ENCODE peak calls at places on chromosome 21, in seven cellular contexts. K is IMR-90, V is neuronal stem cell, E is H1, T is mesenchymal stem cell, F is H9, R is trophoblast cell. I is an unnamed sample.

GRCh38 chr21:25573409-25574206 is 33.7 kb downstream of the MRPL39 start:
- DNase-seq in K (peak; percentile 99), V (no peak), E (no peak), T (peak; percentile 93), F (no peak), R (peak; percentile 74), I (peak; percentile 26)

GRCh38 chr21:29095203-29095602 is 21.8 kb upstream of the CCT8 start:
- DNase-seq in K (no peak), V (no peak), E (no peak), T (no peak), F (no peak), R (no peak), I (no peak)

GRCh38 chr21:43338951-43339350 is 88.0 kb downstream of the SIK1 start:
- DNase-seq in K (no peak), V (no peak), E (no peak), T (no peak), F (no peak), R (no peak), I (no peak)

GRCh38 chr21:43654806-43655489 is 4.3 kb downstream of the HSF2BP start:
- DNase-seq in K (peak; percentile 70), V (no peak), E (no peak), T (no peak), F (no peak), R (no peak), I (no peak)

GRCh38 chr21:37079211-37079824 is 6.3 kb downstream of the TTC3 start:
- DNase-seq in K (no peak), V (no peak), E (no peak), T (no peak), F (no peak), R (no peak), I (no peak)

GRCh38 chr21:40606341-40606740 is 240.6 kb downstream of the DSCAM start:
- DNase-seq in K (no peak), V (no peak), E (no peak), T (no peak), F (no peak), R (no peak), I (no peak)

GRCh38 chr21:26776320-26777021 is 68.7 kb downstream of the ADAMTS1 start:
- DNase-seq in K (peak; percentile 68), V (no peak), E (no peak), T (peak; percentile 52), F (no peak), R (peak; percentile 76), I (no peak)

GRCh38 chr21:38434913-38435533 is 63.3 kb downstream of the ERG start:
- DNase-seq in K (peak; percentile 34), V (no peak), E (no peak), T (peak; percentile 57), F (no peak), R (no peak), I (no peak)

GRCh38 chr21:46665566-46665965 is 30.1 kb downstream of the PRMT2 start:
- DNase-seq in K (no peak), V (no peak), E (no peak), T (no peak), F (no peak), R (no peak), I (no peak)

GRCh38 chr21:25881524-25882376 is 147.0 kb downstream of the GABPA start:
- DNase-seq in K (peak; percentile 61), V (peak; percentile 45), E (no peak), T (peak; percentile 66), F (peak; percentile 47), R (peak; percentile 50), I (peak; percentile 69)

GRCh38 chr21:46550511-46550941 is 54.4 kb downstream of the S100B start:
- DNase-seq in K (no peak), V (no peak), E (no peak), T (no peak), F (no peak), R (no peak), I (no peak)

GRCh38 chr21:36913247-36914169 is 53.0 kb downstream of the HLCS start:
- DNase-seq in K (peak; percentile 25), V (no peak), E (no peak), T (no peak), F (no peak), R (no peak), I (no peak)

GRCh38 chr21:26842976-26843911 is 2.0 kb downstream of the ADAMTS1 start:
- DNase-seq in K (peak; percentile 96), V (peak; percentile 68), E (no peak), T (peak; percentile 96), F (peak; percentile 86), R (peak; percentile 79), I (peak; percentile 92)

GRCh38 chr21:40335689-40336088 is 468.5 kb downstream of the PCP4 start:
- DNase-seq in K (no peak), V (no peak), E (no peak), T (no peak), F (no peak), R (no peak), I (no peak)

GRCh38 chr21:29196021-29196663 is 65.7 kb downstream of the MAP3K7CL start:
- DNase-seq in K (peak; percentile 97), V (no peak), E (peak; percentile 5), T (peak; percentile 98), F (no peak), R (peak; percentile 86), I (peak; percentile 72)

GRCh38 chr21:46183910-46184624 is at the start of gene SPATC1L:
- DNase-seq in K (peak; percentile 83), V (peak; percentile 71), E (peak; percentile 38), T (peak; percentile 86), F (peak; percentile 63), R (no peak), I (peak; percentile 92)

GRCh38 chr21:23853796-23854379 is 1753.4 kb downstream of the MRPL39 start:
- DNase-seq in K (peak; percentile 31), V (peak; percentile 6), E (no peak), T (no peak), F (no peak), R (no peak), I (peak; percentile 40)

GRCh38 chr21:22020221-22020620 is 1022.0 kb downstream of the NCAM2 start:
- DNase-seq in K (no peak), V (no peak), E (no peak), T (no peak), F (no peak), R (no peak), I (peak; percentile 0)

GRCh38 chr21:27700974-27701614 is 734.2 kb upstream of the ADAMTS5 start:
- DNase-seq in K (peak; percentile 88), V (peak; percentile 69), E (peak; percentile 49), T (peak; percentile 81), F (peak; percentile 71), R (peak; percentile 68), I (peak; percentile 83)

GRCh38 chr21:37582613-37583012 is 216.0 kb downstream of the DYRK1A start:
- DNase-seq in K (peak; percentile 77), V (no peak), E (no peak), T (peak; percentile 75), F (no peak), R (peak; percentile 16), I (peak; percentile 72)

GRCh38 chr21:24994717-24995116 is 612.6 kb downstream of the MRPL39 start:
- DNase-seq in K (no peak), V (no peak), E (no peak), T (no peak), F (no peak), R (no peak), I (no peak)

GRCh38 chr21:24007592-24007991 is 1599.7 kb downstream of the MRPL39 start:
- DNase-seq in K (no peak), V (no peak), E (no peak), T (no peak), F (no peak), R (no peak), I (no peak)

GRCh38 chr21:34886554-34887385 is 162.3 kb downstream of the RUNX1 start:
- DNase-seq in K (no peak), V (no peak), E (no peak), T (peak; percentile 51), F (peak; percentile 47), R (no peak), I (peak; percentile 60)
- H3K4ac ChIP-seq in K (peak overlapping the region; percentile 99), V (no peak overlapping the region), E (no peak overlapping the region), T (peak overlapping the region; percentile 45), F (no peak overlapping the region), R (peak overlapping the region; percentile 100), I (no peak overlapping the region)

GRCh38 chr21:15183712-15184353 is 119.0 kb upstream of the NRIP1 start:
- DNase-seq in K (no peak), V (no peak), E (no peak), T (no peak), F (no peak), R (no peak), I (no peak)

DNA sequence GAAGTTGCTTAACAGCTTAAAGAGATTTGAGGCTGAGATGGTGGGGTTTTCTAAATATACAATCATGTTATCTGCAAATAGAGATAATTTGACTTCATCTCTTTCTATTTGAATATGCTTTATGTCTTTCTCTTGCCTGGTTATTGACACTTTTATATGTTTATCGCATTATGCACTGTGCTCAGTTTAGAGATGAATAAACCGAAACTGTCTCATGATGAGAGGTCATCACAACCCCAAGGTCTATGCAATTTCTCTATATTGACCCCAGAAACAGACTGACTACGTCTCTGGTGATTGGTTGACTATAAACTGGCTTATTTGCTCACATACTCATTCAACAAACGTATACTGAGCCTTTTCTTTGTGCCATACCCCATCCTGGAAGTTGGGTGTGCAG is 117.9 kb upstream of the NRIP1 start:
- DNase-seq in K (no peak), V (no peak), E (no peak), T (no peak), F (no peak), R (no peak), I (no peak)
- H3K4ac ChIP-seq in K (no peak overlapping the region), V (no peak overlapping the region), E (no peak overlapping the region), T (no peak overlapping the region), F (no peak overlapping the region), R (no peak overlapping the region), I (no peak overlapping the region)

DNA sequence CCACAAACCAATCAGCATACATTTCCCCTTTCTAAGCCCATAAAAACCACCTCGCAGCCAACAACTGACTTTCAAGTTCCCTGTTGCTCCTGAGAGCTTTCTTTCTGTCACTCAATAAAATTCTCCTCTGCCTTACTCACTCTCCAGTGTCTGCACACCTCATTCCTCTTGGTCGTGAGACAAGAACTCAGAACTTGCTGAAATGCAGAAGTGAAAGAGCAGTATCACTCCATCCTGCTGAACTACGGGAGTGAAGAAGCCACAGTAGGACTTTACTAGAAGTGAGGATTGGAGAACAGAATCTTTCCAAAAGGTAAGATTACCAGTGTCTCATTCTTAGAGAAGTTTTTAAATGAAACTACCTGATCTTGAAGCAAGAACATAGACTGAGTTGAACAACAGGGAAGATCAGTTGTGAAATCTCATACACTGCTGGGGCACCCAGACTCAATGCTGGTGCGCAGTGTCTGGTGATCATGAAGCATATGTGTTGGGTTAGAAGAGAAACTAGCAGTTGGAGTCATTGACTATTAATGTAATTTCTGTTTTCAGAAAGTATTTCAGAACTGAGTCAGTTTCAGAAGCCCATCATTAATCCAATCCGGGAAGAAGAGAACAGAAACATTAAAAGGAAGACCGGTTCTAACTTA is 726.9 kb upstream of the TMPRSS15 start:
- DNase-seq in K (no peak), V (no peak), E (no peak), T (no peak), F (no peak), R (no peak), I (peak; percentile 3)
- H3K4ac ChIP-seq in K (no peak overlapping the region), V (no peak overlapping the region), E (no peak overlapping the region), T (no peak overlapping the region), F (no peak overlapping the region), R (no peak overlapping the region), I (no peak overlapping the region)

DNA sequence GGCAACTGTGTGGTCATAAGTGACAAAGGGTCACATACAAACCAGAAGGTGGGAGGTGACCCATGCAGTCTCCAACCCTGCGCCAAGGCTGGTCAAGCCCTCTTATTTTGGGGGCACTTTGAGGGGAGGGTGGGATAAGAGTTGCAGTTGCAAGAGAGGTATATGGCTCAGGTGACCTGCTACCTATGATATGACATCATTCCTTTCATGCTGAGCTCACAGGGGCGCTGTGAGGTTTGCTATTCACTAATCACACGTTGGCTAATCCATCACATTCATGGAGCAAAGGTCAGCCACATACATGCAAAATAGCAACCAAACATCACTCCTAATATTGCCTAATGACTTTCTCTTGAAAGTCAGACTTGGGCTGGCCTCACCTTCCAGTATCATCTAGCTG is 72.0 kb upstream of the PAXBP1 start:
- DNase-seq in K (no peak), V (no peak), E (no peak), T (no peak), F (no peak), R (no peak), I (no peak)
- H3K4ac ChIP-seq in K (no peak overlapping the region), V (no peak overlapping the region), E (no peak overlapping the region), T (no peak overlapping the region), F (no peak overlapping the region), R (no peak overlapping the region), I (no peak overlapping the region)

I was measured in mesendoderm.